ENCODE peak calls at places on chromosomes 6 and 20, in six cellular contexts. One of them, this sample, is unnamed.

GRCh38 chr6:151338816-151339215 is 52.5 kb downstream of the ZBTB2 start:
- DNase-seq in neural progenitor cell: no peak
- DNase-seq in breast epithelium: no peak
- DNase-seq in H9: no peak
- DNase-seq in cardiac muscle cell: no peak
- DNase-seq in heart right ventricle: no peak
- DNase-seq in this sample: no peak

GRCh38 chr6:134614606-134615485 is 296.9 kb upstream of the SGK1 start:
- DNase-seq in heart right ventricle: no peak
- DNase-seq in neural progenitor cell: no peak
- DNase-seq in cardiac muscle cell: no peak
- DNase-seq in breast epithelium: no peak
- DNase-seq in H9: no peak
- DNase-seq in this sample: no peak

GRCh38 chr6:85669735-85670194 is 27.1 kb upstream of the SYNCRIP start:
- DNase-seq in heart right ventricle: no peak
- DNase-seq in cardiac muscle cell: peak
- DNase-seq in H9: peak
- DNase-seq in neural progenitor cell: no peak
- DNase-seq in breast epithelium: no peak
- DNase-seq in this sample: peak

GRCh38 chr20:1427457-1428054 is 34.7 kb upstream of the FKBP1A start:
- DNase-seq in H9: peak
- DNase-seq in breast epithelium: no peak
- DNase-seq in heart right ventricle: no peak
- DNase-seq in cardiac muscle cell: peak
- DNase-seq in neural progenitor cell: peak
- DNase-seq in this sample: no peak

GRCh38 chr20:32792316-32792715 is 27.4 kb upstream of the MAPRE1 start:
- DNase-seq in cardiac muscle cell: peak
- DNase-seq in breast epithelium: no peak
- DNase-seq in H9: no peak
- DNase-seq in neural progenitor cell: peak
- DNase-seq in heart right ventricle: no peak
- DNase-seq in this sample: peak

GRCh38 chr6:51099201-51099600 is 280.5 kb downstream of the TFAP2B start:
- DNase-seq in breast epithelium: no peak
- DNase-seq in neural progenitor cell: no peak
- DNase-seq in heart right ventricle: no peak
- DNase-seq in H9: no peak
- DNase-seq in cardiac muscle cell: no peak
- DNase-seq in this sample: no peak

GRCh38 chr6:130215526-130215925 is 7.2 kb downstream of the SAMD3 start:
- DNase-seq in cardiac muscle cell: no peak
- DNase-seq in neural progenitor cell: no peak
- DNase-seq in heart right ventricle: no peak
- DNase-seq in breast epithelium: no peak
- DNase-seq in H9: peak
- DNase-seq in this sample: no peak

GRCh38 chr6:142943746-142944125 is 1.2 kb downstream of the HIVEP2 start:
- DNase-seq in neural progenitor cell: peak
- DNase-seq in breast epithelium: no peak
- DNase-seq in heart right ventricle: peak
- DNase-seq in cardiac muscle cell: peak
- DNase-seq in H9: no peak
- DNase-seq in this sample: peak

GRCh38 chr6:79543886-79544285 is 6.7 kb upstream of the LCA5 start:
- DNase-seq in heart right ventricle: no peak
- DNase-seq in neural progenitor cell: no peak
- DNase-seq in breast epithelium: no peak
- DNase-seq in cardiac muscle cell: no peak
- DNase-seq in H9: no peak
- DNase-seq in this sample: no peak

GRCh38 chr6:132584698-132585097 is 4.8 kb downstream of the TAAR5 start:
- DNase-seq in cardiac muscle cell: no peak
- DNase-seq in H9: no peak
- DNase-seq in heart right ventricle: no peak
- DNase-seq in neural progenitor cell: no peak
- DNase-seq in breast epithelium: no peak
- DNase-seq in this sample: no peak

GRCh38 chr20:20173269-20173668 is 120.9 kb downstream of the CFAP61 start:
- DNase-seq in heart right ventricle: no peak
- DNase-seq in breast epithelium: no peak
- DNase-seq in neural progenitor cell: no peak
- DNase-seq in cardiac muscle cell: no peak
- DNase-seq in H9: no peak
- DNase-seq in this sample: no peak

GRCh38 chr6:35092362-35093117 is 48.6 kb downstream of the TCP11 start:
- DNase-seq in cardiac muscle cell: peak
- DNase-seq in heart right ventricle: no peak
- DNase-seq in breast epithelium: no peak
- DNase-seq in H9: no peak
- DNase-seq in neural progenitor cell: no peak
- DNase-seq in this sample: no peak

GRCh38 chr20:31705191-31705590 is 17.5 kb downstream of the BCL2L1 start:
- DNase-seq in H9: no peak
- DNase-seq in breast epithelium: no peak
- DNase-seq in neural progenitor cell: no peak
- DNase-seq in cardiac muscle cell: no peak
- DNase-seq in heart right ventricle: no peak
- DNase-seq in this sample: no peak

GRCh38 chr6:37473364-37474095 is 26.2 kb downstream of the CCDC167 start:
- DNase-seq in neural progenitor cell: no peak
- DNase-seq in cardiac muscle cell: peak
- DNase-seq in heart right ventricle: peak
- DNase-seq in breast epithelium: peak
- DNase-seq in H9: no peak
- DNase-seq in this sample: no peak

GRCh38 chr20:45857836-45858250 is 429 bp downstream of the ZSWIM3 start:
- DNase-seq in neural progenitor cell: peak
- DNase-seq in cardiac muscle cell: no peak
- DNase-seq in breast epithelium: no peak
- DNase-seq in H9: peak
- DNase-seq in heart right ventricle: no peak
- DNase-seq in this sample: peak

GRCh38 chr6:166928644-166929515 is 27.5 kb downstream of the RNASET2 start:
- DNase-seq in H9: no peak
- DNase-seq in cardiac muscle cell: no peak
- DNase-seq in neural progenitor cell: no peak
- DNase-seq in heart right ventricle: no peak
- DNase-seq in breast epithelium: no peak
- DNase-seq in this sample: no peak

GRCh38 chr6:52598123-52598823 is 21.4 kb upstream of the TRAM2 start:
- DNase-seq in neural progenitor cell: peak
- DNase-seq in H9: peak
- DNase-seq in breast epithelium: no peak
- DNase-seq in heart right ventricle: peak
- DNase-seq in cardiac muscle cell: peak
- DNase-seq in this sample: peak

GRCh38 chr6:122947355-122947754 is 48.7 kb upstream of the CLVS2 start:
- DNase-seq in breast epithelium: no peak
- DNase-seq in H9: peak
- DNase-seq in cardiac muscle cell: no peak
- DNase-seq in heart right ventricle: no peak
- DNase-seq in neural progenitor cell: peak
- DNase-seq in this sample: no peak

DNA sequence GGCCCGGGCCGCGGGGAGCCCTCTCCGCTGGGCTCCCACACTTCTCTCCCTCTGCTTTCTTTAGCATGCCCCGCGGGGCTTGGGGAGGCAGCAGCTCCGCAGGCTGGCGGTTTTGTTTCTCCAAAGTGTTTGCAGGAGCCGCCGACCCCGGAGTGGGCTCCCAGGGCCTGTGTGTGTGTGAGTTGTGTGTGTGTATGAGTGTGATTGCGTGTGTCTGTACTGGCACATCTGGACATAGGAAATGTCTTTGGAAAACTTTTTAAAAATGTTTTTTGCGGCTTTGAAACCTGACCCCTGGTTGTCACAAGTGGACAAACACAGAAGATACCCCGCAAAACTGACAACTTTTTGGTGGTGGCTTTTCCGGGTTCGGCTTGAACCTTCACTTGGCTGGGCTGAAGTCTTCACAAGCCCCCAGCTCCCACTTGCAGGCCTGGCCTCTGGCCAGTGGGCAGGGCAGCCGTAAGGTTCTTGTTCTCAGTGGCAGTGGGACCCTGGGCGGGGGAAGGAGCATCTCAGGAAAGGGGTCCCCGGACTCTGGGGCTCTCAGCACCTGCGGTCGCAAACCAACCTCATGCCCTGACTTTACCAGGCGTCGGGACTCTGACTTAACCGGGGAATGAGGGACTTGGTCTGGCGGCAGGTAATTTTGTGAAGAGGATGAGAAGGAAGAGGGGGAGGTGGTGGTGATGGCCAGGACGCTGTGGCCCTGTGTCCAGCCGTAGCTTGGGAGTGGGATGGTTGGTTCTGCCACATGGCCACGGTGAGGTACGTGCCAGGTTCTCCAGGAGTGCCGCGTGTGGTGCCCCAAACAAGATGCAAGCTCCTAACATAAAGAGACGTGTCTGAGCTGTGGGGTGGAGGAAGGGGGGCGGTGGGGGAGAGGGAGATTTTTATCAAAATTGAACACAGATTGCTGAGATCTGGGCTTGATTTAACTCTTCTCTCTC is 600 bp downstream of the DAAM2 start:
- DNase-seq in neural progenitor cell: no peak
- DNase-seq in heart right ventricle: no peak
- DNase-seq in breast epithelium: no peak
- DNase-seq in H9: peak
- DNase-seq in cardiac muscle cell: no peak
- DNase-seq in this sample: no peak
- TF ChIP-seq CTCF in neural progenitor cell: no peak
- TF ChIP-seq CTCF in heart right ventricle: no peak
- TF ChIP-seq CTCF in breast epithelium: no peak
- TF ChIP-seq CTCF in H9: no peak
- TF ChIP-seq CTCF in cardiac muscle cell: peak
- TF ChIP-seq CTCF in this sample: no peak

GRCh38 chr6:1313755-1314503 is 2.0 kb downstream of the FOXQ1 start:
- DNase-seq in H9: peak
- DNase-seq in neural progenitor cell: peak
- DNase-seq in breast epithelium: no peak
- DNase-seq in heart right ventricle: no peak
- DNase-seq in cardiac muscle cell: no peak
- DNase-seq in this sample: peak

GRCh38 chr6:1311400-1312192 is at the start of gene FOXQ1:
- DNase-seq in H9: peak
- DNase-seq in cardiac muscle cell: peak
- DNase-seq in breast epithelium: no peak
- DNase-seq in neural progenitor cell: peak
- DNase-seq in heart right ventricle: no peak
- DNase-seq in this sample: peak

GRCh38 chr6:1313364-1313754 is 1.5 kb downstream of the FOXQ1 start:
- DNase-seq in neural progenitor cell: no peak
- DNase-seq in cardiac muscle cell: no peak
- DNase-seq in heart right ventricle: no peak
- DNase-seq in breast epithelium: no peak
- DNase-seq in H9: no peak
- DNase-seq in this sample: peak

GRCh38 chr6:1312193-1312443 is 220 bp downstream of the FOXQ1 start:
- DNase-seq in cardiac muscle cell: no peak
- DNase-seq in H9: no peak
- DNase-seq in breast epithelium: no peak
- DNase-seq in heart right ventricle: no peak
- DNase-seq in neural progenitor cell: no peak
- DNase-seq in this sample: peak

GRCh38 chr6:1312444-1313363 is 806 bp downstream of the FOXQ1 start:
- DNase-seq in breast epithelium: no peak
- DNase-seq in neural progenitor cell: peak
- DNase-seq in cardiac muscle cell: no peak
- DNase-seq in heart right ventricle: no peak
- DNase-seq in H9: peak
- DNase-seq in this sample: peak
- TF ChIP-seq CTCF in breast epithelium: no peak
- TF ChIP-seq CTCF in neural progenitor cell: peak
- TF ChIP-seq CTCF in cardiac muscle cell: no peak
- TF ChIP-seq CTCF in heart right ventricle: no peak
- TF ChIP-seq CTCF in H9: no peak
- TF ChIP-seq CTCF in this sample: no peak

GRCh38 chr20:61083431-61083830 is 168.6 kb upstream of the CDH4 start:
- DNase-seq in cardiac muscle cell: no peak
- DNase-seq in heart right ventricle: no peak
- DNase-seq in neural progenitor cell: no peak
- DNase-seq in H9: no peak
- DNase-seq in breast epithelium: no peak
- DNase-seq in this sample: no peak

GRCh38 chr20:61082700-61083099 is 169.4 kb upstream of the CDH4 start:
- DNase-seq in H9: no peak
- DNase-seq in neural progenitor cell: no peak
- DNase-seq in cardiac muscle cell: no peak
- DNase-seq in heart right ventricle: no peak
- DNase-seq in breast epithelium: no peak
- DNase-seq in this sample: no peak

DNA sequence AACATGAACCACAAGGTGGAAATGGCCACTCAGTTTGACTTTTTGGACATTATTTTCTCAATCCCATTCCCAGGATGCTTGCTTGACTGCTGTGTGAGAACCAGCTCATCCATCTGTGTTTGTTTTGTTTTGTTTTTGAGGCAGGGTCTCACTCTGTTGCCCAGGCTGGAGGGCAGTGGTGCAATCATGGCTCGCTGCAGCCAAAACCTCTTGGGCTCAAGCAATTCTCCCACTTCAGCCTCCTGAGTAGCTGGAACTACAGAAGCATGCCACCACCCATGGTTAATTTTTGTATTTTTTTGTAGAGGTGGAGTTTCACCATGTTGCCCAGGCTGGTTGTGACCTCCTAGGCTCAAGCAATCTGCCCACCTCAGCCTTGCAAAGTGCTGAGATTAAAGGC is 166.0 kb upstream of the CDH4 start:
- DNase-seq in neural progenitor cell: no peak
- DNase-seq in H9: no peak
- DNase-seq in heart right ventricle: no peak
- DNase-seq in cardiac muscle cell: no peak
- DNase-seq in breast epithelium: no peak
- DNase-seq in this sample: no peak
- TF ChIP-seq CTCF in neural progenitor cell: no peak
- TF ChIP-seq CTCF in H9: no peak
- TF ChIP-seq CTCF in heart right ventricle: no peak
- TF ChIP-seq CTCF in cardiac muscle cell: no peak
- TF ChIP-seq CTCF in breast epithelium: no peak
- TF ChIP-seq CTCF in this sample: no peak

GRCh38 chr6:160513836-160514235 is 150.2 kb downstream of the LPA start:
- DNase-seq in cardiac muscle cell: no peak
- DNase-seq in neural progenitor cell: peak
- DNase-seq in heart right ventricle: no peak
- DNase-seq in H9: no peak
- DNase-seq in breast epithelium: no peak
- DNase-seq in this sample: no peak

GRCh38 chr6:160519133-160519532 is 144.9 kb downstream of the LPA start:
- DNase-seq in heart right ventricle: no peak
- DNase-seq in neural progenitor cell: no peak
- DNase-seq in breast epithelium: no peak
- DNase-seq in H9: no peak
- DNase-seq in cardiac muscle cell: no peak
- DNase-seq in this sample: no peak

GRCh38 chr6:160520043-160520904 is 143.8 kb downstream of the LPA start:
- DNase-seq in cardiac muscle cell: peak
- DNase-seq in neural progenitor cell: peak
- DNase-seq in breast epithelium: peak
- DNase-seq in heart right ventricle: peak
- DNase-seq in H9: peak
- DNase-seq in this sample: peak

GRCh38 chr6:160523223-160523622 is 140.9 kb downstream of the LPA start:
- DNase-seq in heart right ventricle: no peak
- DNase-seq in H9: no peak
- DNase-seq in neural progenitor cell: no peak
- DNase-seq in breast epithelium: no peak
- DNase-seq in cardiac muscle cell: no peak
- DNase-seq in this sample: no peak

GRCh38 chr6:160519603-160520042 is 144.5 kb downstream of the LPA start:
- DNase-seq in neural progenitor cell: no peak
- DNase-seq in H9: no peak
- DNase-seq in heart right ventricle: no peak
- DNase-seq in cardiac muscle cell: no peak
- DNase-seq in breast epithelium: no peak
- DNase-seq in this sample: no peak
- TF ChIP-seq CTCF in neural progenitor cell: peak
- TF ChIP-seq CTCF in H9: peak
- TF ChIP-seq CTCF in heart right ventricle: no peak
- TF ChIP-seq CTCF in cardiac muscle cell: peak
- TF ChIP-seq CTCF in breast epithelium: peak
- TF ChIP-seq CTCF in this sample: peak